ENCODE peak calls at places on chromosome 7, in seven cellular contexts. T is H1, H is suprapubic skin, O is transverse colon, D is GM12892, M is stomach, A is sigmoid colon. L is an unnamed sample.

GRCh38 chr7:138460649-138461607 is 869 bp downstream of the TRIM24 start:
- DNase-seq in H (peak), O (peak), A (peak), M (peak), T (no peak), D (peak), L (no peak)

GRCh38 chr7:134890246-134891240 is 95.8 kb upstream of the AGBL3 start:
- DNase-seq in A (peak), M (no peak), O (no peak), D (no peak), T (no peak), H (no peak), L (no peak)

GRCh38 chr7:101784275-101785127 is 32.9 kb upstream of the CUX1 start:
- DNase-seq in M (no peak), A (no peak), O (no peak), H (no peak), T (no peak), D (no peak), L (no peak)

GRCh38 chr7:159149488-159149887 is 4.8 kb upstream of the VIPR2 start:
- DNase-seq in H (no peak), M (no peak), D (no peak), T (no peak), A (no peak), O (no peak), L (peak)

GRCh38 chr7:147171013-147171391 is 1054.4 kb downstream of the CNTNAP2 start:
- DNase-seq in A (no peak), T (no peak), H (no peak), O (no peak), M (no peak), D (no peak), L (no peak)

GRCh38 chr7:155344270-155344617 is 46.6 kb downstream of the INSIG1 start:
- DNase-seq in A (peak), D (peak), H (no peak), T (no peak), M (no peak), O (no peak), L (peak)

GRCh38 chr7:158738841-158739240 is 34.2 kb upstream of the NCAPG2 start:
- DNase-seq in H (no peak), M (no peak), D (no peak), A (no peak), O (no peak), T (no peak), L (no peak)

GRCh38 chr7:81618400-81619014 is 151.3 kb downstream of the HGF start:
- DNase-seq in O (no peak), M (no peak), A (no peak), H (no peak), D (no peak), T (no peak), L (no peak)

GRCh38 chr7:66604198-66604597 is 24.5 kb upstream of the KCTD7 start:
- DNase-seq in O (no peak), A (no peak), H (no peak), M (no peak), T (no peak), D (no peak), L (peak)

GRCh38 chr7:28349637-28350036 is 62.7 kb upstream of the CREB5 start:
- DNase-seq in O (no peak), M (no peak), A (no peak), T (no peak), H (no peak), D (no peak), L (no peak)

GRCh38 chr7:103637080-103637479 is 191.1 kb upstream of the SLC26A5 start:
- DNase-seq in A (no peak), O (no peak), H (no peak), M (no peak), T (no peak), D (no peak), L (no peak)

GRCh38 chr7:20220293-20220755 is 3.1 kb upstream of the MACC1 start:
- DNase-seq in H (no peak), A (no peak), T (no peak), D (no peak), M (no peak), O (no peak), L (no peak)

GRCh38 chr7:25636871-25637283 is 408.6 kb upstream of the NPVF start:
- DNase-seq in A (no peak), O (no peak), D (no peak), M (no peak), H (no peak), T (no peak), L (no peak)

GRCh38 chr7:38374507-38374906 is 101.1 kb upstream of the TARP start:
- DNase-seq in D (no peak), H (no peak), M (no peak), A (no peak), O (no peak), T (no peak), L (no peak)

GRCh38 chr7:29091722-29092121 is 54.6 kb downstream of the CPVL start:
- DNase-seq in T (no peak), M (no peak), O (no peak), D (peak), A (no peak), H (no peak), L (no peak)

GRCh38 chr7:10939911-10940747 is 33.5 kb upstream of the PHF14 start:
- DNase-seq in A (peak), D (peak), O (peak), H (peak), M (peak), T (peak), L (peak)

GRCh38 chr7:22697897-22698645 is 28.9 kb upstream of the IL6 start:
- DNase-seq in D (no peak), T (no peak), A (no peak), M (no peak), H (no peak), O (peak), L (no peak)

GRCh38 chr7:143408686-143409551 is at the start of gene EPHA1:
- DNase-seq in O (peak), A (no peak), H (no peak), M (peak), D (no peak), T (peak), L (no peak)

GRCh38 chr7:44087914-44088838 is 5.8 kb upstream of the POLM start:
- DNase-seq in T (no peak), D (no peak), H (peak), O (no peak), M (no peak), A (peak), L (peak)

GRCh38 chr7:15972767-15973362 is 286.4 kb upstream of the MEOX2 start:
- DNase-seq in O (peak), M (no peak), D (no peak), H (no peak), A (no peak), T (no peak), L (no peak)

GRCh38 chr7:123846217-123846891 is 1.4 kb downstream of the HYAL4 start:
- DNase-seq in M (no peak), H (no peak), D (no peak), A (no peak), O (no peak), T (no peak), L (no peak)

GRCh38 chr7:139915864-139916716 is 87.0 kb downstream of the TBXAS1 start:
- DNase-seq in T (no peak), M (peak), O (peak), H (no peak), D (peak), A (no peak), L (no peak)

GRCh38 chr7:134905375-134905774 is 80.9 kb upstream of the AGBL3 start:
- DNase-seq in T (no peak), H (no peak), D (no peak), A (peak), O (peak), M (peak), L (no peak)

GRCh38 chr7:44783407-44783806 is 13.1 kb upstream of the PPIA start:
- DNase-seq in D (no peak), A (no peak), M (no peak), O (no peak), T (no peak), H (no peak), L (no peak)

GRCh38 chr7:139883814-139884213 is 54.8 kb downstream of the TBXAS1 start:
- DNase-seq in H (no peak), A (no peak), T (no peak), M (no peak), D (no peak), O (no peak), L (no peak)

GRCh38 chr7:157073949-157074624 is 63.6 kb upstream of the MNX1 start:
- DNase-seq in A (no peak), O (no peak), H (no peak), T (no peak), M (no peak), D (no peak), L (no peak)

GRCh38 chr7:37372750-37373149 is 75.9 kb downstream of the ELMO1 start:
- DNase-seq in M (no peak), T (no peak), O (no peak), D (no peak), H (no peak), A (no peak), L (no peak)

GRCh38 chr7:3025616-3026015 is 18.1 kb downstream of the CARD11 start:
- DNase-seq in T (no peak), H (no peak), A (no peak), M (no peak), O (no peak), D (no peak), L (no peak)

GRCh38 chr7:132476541-132476940 is 99.7 kb downstream of the PLXNA4 start:
- DNase-seq in A (no peak), T (no peak), H (no peak), D (no peak), M (no peak), O (no peak), L (no peak)

GRCh38 chr7:18666107-18666728 is 170.7 kb downstream of the HDAC9 start:
- DNase-seq in O (peak), H (peak), A (peak), D (peak), T (peak), M (peak), L (peak)

GRCh38 chr7:121076350-121077164 is 88.0 kb downstream of the CPED1 start:
- DNase-seq in D (no peak), T (no peak), H (no peak), O (no peak), A (no peak), M (no peak), L (no peak)

GRCh38 chr7:82677493-82677892 is 233.9 kb upstream of the CACNA2D1 start:
- DNase-seq in A (no peak), T (no peak), D (no peak), M (no peak), H (no peak), O (peak), L (no peak)

GRCh38 chr7:41869091-41869490 is 166.2 kb upstream of the INHBA start:
- DNase-seq in M (no peak), D (no peak), H (no peak), A (no peak), O (no peak), T (no peak), L (no peak)

GRCh38 chr7:2269468-2270460 is 27.7 kb downstream of the NUDT1 start:
- DNase-seq in T (no peak), A (no peak), M (no peak), O (no peak), D (no peak), H (no peak), L (no peak)

GRCh38 chr7:98283127-98283886 is 1.8 kb downstream of the BRI3 start:
- DNase-seq in H (no peak), D (no peak), O (peak), A (peak), T (no peak), M (peak), L (peak)
- TF ChIP-seq POLR2AphosphoS5 in H (no peak), D (no peak), O (peak), A (peak), T (no peak), M (peak), L (peak)

GRCh38 chr7:833601-834258 is 1.5 kb downstream of the SUN1 start:
- DNase-seq in O (no peak), T (no peak), H (no peak), A (peak), M (no peak), D (no peak), L (peak)

GRCh38 chr7:832968-833424 is 720 bp downstream of the SUN1 start:
- DNase-seq in T (no peak), D (no peak), O (no peak), A (peak), M (no peak), H (no peak), L (peak)

GRCh38 chr7:832292-832967 is at the start of gene SUN1:
- DNase-seq in A (peak), T (no peak), D (peak), O (no peak), M (no peak), H (peak), L (peak)

GRCh38 chr7:830069-830468 is 2.2 kb upstream of the SUN1 start:
- DNase-seq in H (no peak), A (no peak), T (no peak), D (no peak), O (no peak), M (no peak), L (peak)

GRCh38 chr7:831596-832291 is 532 bp upstream of the SUN1 start:
- DNase-seq in D (peak), A (no peak), M (no peak), T (no peak), H (no peak), O (no peak), L (no peak)
- TF ChIP-seq POLR2AphosphoS5 in D (no peak), A (peak), M (peak), T (no peak), H (no peak), O (peak), L (no peak)

GRCh38 chr7:24284699-24285506 is 913 bp downstream of the NPY start:
- DNase-seq in D (no peak), A (no peak), M (no peak), H (no peak), O (no peak), T (no peak), L (peak)
- TF ChIP-seq POLR2AphosphoS5 in D (no peak), A (no peak), M (no peak), H (no peak), O (no peak), T (no peak), L (no peak)

GRCh38 chr7:32494946-32495297 is 367 bp upstream of the AVL9 start:
- DNase-seq in O (no peak), M (no peak), D (no peak), H (no peak), A (no peak), T (no peak), L (no peak)
- TF ChIP-seq POLR2AphosphoS5 in O (peak), M (no peak), D (peak), H (no peak), A (peak), T (peak), L (no peak)

L was measured in spleen.